ENCODE peak calls at places on chromosomes 16 and 17, in seven cellular contexts. G is NCI-H2029 treated with DMSO at 0.1 percent for 48 hours; C is NCI-H1105; U is activated T-cell treated with anti-CD3 and anti-CD28 coated beads, Interleukin-2, amount 50 U/mL, for 72 hours; L is activated naive CD8-positive, alpha-beta T cell treated with anti-CD3 and anti-CD28 coated beads for 36 hours; S is T-helper 17 cell; I is LoVo. M is an unnamed sample.

GRCh38 chr17:46717999-46718398 is 100.5 kb downstream of the WNT3 start:
- DNase-seq in U (no peak), L (no peak), S (no peak), I (no peak), C (no peak), G (no peak), M (no peak)

GRCh38 chr17:81305051-81305630 is 10.0 kb upstream of the SLC38A10 start:
- DNase-seq in I (no peak), G (no peak), U (no peak), S (no peak), L (no peak), C (no peak), M (no peak)

GRCh38 chr16:72753883-72754282 is 294.0 kb downstream of the ZFHX3 start:
- DNase-seq in C (no peak), L (no peak), I (no peak), U (no peak), S (no peak), G (no peak), M (no peak)

GRCh38 chr17:42133461-42134041 is 10.9 kb downstream of the HSPB9 start:
- DNase-seq in C (peak), U (peak), L (no peak), G (peak), S (no peak), I (no peak), M (peak)

GRCh38 chr17:63275318-63275967 is 170.7 kb downstream of the CYB561 start:
- DNase-seq in I (peak), C (no peak), S (no peak), L (peak), G (no peak), U (peak), M (no peak)

GRCh38 chr17:45381001-45381400 is 51.7 kb downstream of the ARHGAP27 start:
- DNase-seq in L (no peak), U (no peak), C (no peak), G (no peak), S (no peak), I (no peak), M (peak)

GRCh38 chr17:67606896-67607604 is 110.7 kb upstream of the NOL11 start:
- DNase-seq in C (no peak), I (no peak), G (no peak), S (no peak), U (no peak), L (no peak), M (no peak)

GRCh38 chr17:50155115-50155819 is 4.8 kb upstream of the PPP1R9B start:
- DNase-seq in S (no peak), I (no peak), C (no peak), G (no peak), L (no peak), U (no peak), M (no peak)

GRCh38 chr16:79334127-79334526 is 266.4 kb downstream of the MAF start:
- DNase-seq in G (no peak), S (no peak), C (no peak), U (peak), L (no peak), I (no peak), M (no peak)

GRCh38 chr16:19135896-19136438 is 22.2 kb downstream of the ITPRIPL2 start:
- DNase-seq in G (peak), L (no peak), I (peak), S (no peak), U (no peak), C (no peak), M (no peak)

GRCh38 chr16:58329147-58329546 is 34.3 kb upstream of the PRSS54 start:
- DNase-seq in C (no peak), U (no peak), L (no peak), S (no peak), G (no peak), I (peak), M (no peak)

GRCh38 chr16:85521737-85522042 is 91.4 kb upstream of the GSE1 start:
- DNase-seq in L (no peak), U (no peak), S (no peak), I (no peak), G (no peak), C (peak), M (no peak)

GRCh38 chr17:77237232-77238008 is 96.7 kb downstream of the SEC14L1 start:
- DNase-seq in L (no peak), C (no peak), G (no peak), I (no peak), U (no peak), S (no peak), M (no peak)

GRCh38 chr17:29583324-29584248 is 5.9 kb downstream of the GIT1 start:
- DNase-seq in L (no peak), C (peak), G (no peak), S (no peak), U (no peak), I (no peak), M (no peak)

GRCh38 chr16:19696312-19696711 is 21.7 kb downstream of the KNOP1 start:
- DNase-seq in I (peak), U (peak), L (peak), G (peak), C (peak), S (no peak), M (no peak)

GRCh38 chr17:60534010-60534555 is 8.0 kb upstream of the APPBP2 start:
- DNase-seq in S (no peak), G (no peak), U (no peak), C (no peak), I (no peak), L (no peak), M (no peak)

GRCh38 chr16:15643453-15644305 is 725 bp upstream of the MARF1 start:
- DNase-seq in I (peak), L (no peak), S (no peak), G (no peak), U (no peak), C (peak), M (peak)

GRCh38 chr17:64190468-64190867 is 60.5 kb upstream of the ERN1 start:
- DNase-seq in C (no peak), I (no peak), U (no peak), L (no peak), G (peak), S (no peak), M (no peak)

GRCh38 chr17:66541461-66542182 is 239.2 kb downstream of the PRKCA start:
- DNase-seq in L (no peak), G (no peak), S (no peak), I (no peak), C (no peak), U (no peak), M (peak)

GRCh38 chr17:4968916-4969550 is 1.4 kb upstream of the SPAG7 start:
- DNase-seq in I (peak), C (no peak), U (peak), S (no peak), L (peak), G (no peak), M (no peak)

GRCh38 chr17:40451420-40451819 is 8.2 kb downstream of the IGFBP4 start:
- DNase-seq in C (no peak), G (peak), I (no peak), U (no peak), S (no peak), L (no peak), M (no peak)

GRCh38 chr16:81866820-81867440 is 87.8 kb downstream of the PLCG2 start:
- DNase-seq in I (no peak), L (no peak), U (no peak), G (no peak), S (no peak), C (no peak), M (peak)

GRCh38 chr17:48333034-48333491 is 97.0 kb downstream of the SKAP1 start:
- DNase-seq in U (peak), I (no peak), S (no peak), G (no peak), L (no peak), C (no peak), M (peak)

GRCh38 chr16:74774223-74775139 is at the start of gene FA2H:
- DNase-seq in U (peak), L (peak), I (peak), C (peak), G (peak), S (peak), M (peak)

GRCh38 chr17:40345161-40346034 is 19.1 kb downstream of the GJD3 start:
- DNase-seq in C (no peak), I (peak), G (no peak), S (peak), U (no peak), L (peak), M (no peak)

GRCh38 chr17:35021520-35022380 is 41.4 kb downstream of the LIG3 start:
- DNase-seq in L (no peak), S (no peak), I (no peak), C (no peak), U (no peak), G (no peak), M (no peak)

GRCh38 chr17:8892338-8892690 is 24.8 kb upstream of the PIK3R6 start:
- DNase-seq in L (no peak), S (no peak), C (no peak), G (no peak), U (no peak), I (no peak), M (peak)

GRCh38 chr17:14058051-14058450 is 11.3 kb upstream of the COX10 start:
- DNase-seq in S (no peak), I (no peak), C (no peak), G (no peak), U (no peak), L (no peak), M (no peak)

GRCh38 chr16:79509221-79509631 is 91.3 kb downstream of the MAF start:
- DNase-seq in L (no peak), G (peak), U (no peak), S (no peak), C (peak), I (no peak), M (no peak)

GRCh38 chr17:68627956-68628355 is 26.8 kb upstream of the FAM20A start:
- DNase-seq in G (no peak), U (no peak), L (no peak), I (no peak), S (no peak), C (no peak), M (no peak)

GRCh38 chr16:80040814-80041213 is 440.3 kb upstream of the MAF start:
- DNase-seq in L (no peak), U (no peak), C (no peak), S (no peak), I (no peak), G (no peak), M (no peak)

GRCh38 chr16:12775689-12776236 is 27.9 kb downstream of the CPPED1 start:
- DNase-seq in L (no peak), I (no peak), S (no peak), G (no peak), C (no peak), U (no peak), M (no peak)

GRCh38 chr17:35716173-35716572 is 15.3 kb upstream of the RASL10B start:
- DNase-seq in I (no peak), L (no peak), S (no peak), U (no peak), C (no peak), G (no peak), M (no peak)

GRCh38 chr16:12245088-12245922 is 268.8 kb downstream of the SNX29 start:
- DNase-seq in C (no peak), G (no peak), U (no peak), L (no peak), S (no peak), I (no peak), M (no peak)

GRCh38 chr17:58303981-58304734 is 23.4 kb upstream of the MPO start:
- DNase-seq in S (peak), C (peak), G (no peak), U (peak), L (peak), I (peak), M (peak)

GRCh38 chr17:58028591-58028990 is 21.5 kb upstream of the SRSF1 start:
- DNase-seq in G (no peak), C (no peak), S (no peak), L (no peak), I (no peak), U (no peak), M (no peak)